ENCODE peak calls at places on chromosome 18, in four cellular contexts. Y is K562, K is sigmoid colon, C is Panc1. Z is an unnamed sample.

GRCh38 chr18:50044402-50044801 is 150.5 kb downstream of the MYO5B start:
- DNase-seq in Y (peak; percentile 18), K (no peak), C (no peak), Z (no peak)

GRCh38 chr18:59918320-59918755 is 18.5 kb downstream of the PMAIP1 start:
- DNase-seq in Y (peak; percentile 39), K (peak; percentile 72), C (no peak), Z (no peak)

GRCh38 chr18:59672125-59672769 is 25.0 kb downstream of the CCBE1 start:
- DNase-seq in Y (no peak), K (peak; percentile 75), C (no peak), Z (no peak)

GRCh38 chr18:50638623-50639398 is 78.9 kb downstream of the MAPK4 start:
- DNase-seq in Y (no peak), K (no peak), C (no peak), Z (no peak)

GRCh38 chr18:54215069-54215468 is 9.4 kb downstream of the MBD2 start:
- DNase-seq in Y (no peak), K (no peak), C (no peak), Z (no peak)

GRCh38 chr18:80245781-80246655 is 1.3 kb downstream of the PARD6G start:
- DNase-seq in Y (no peak), K (no peak), C (no peak), Z (no peak)

GRCh38 chr18:14949800-14950415 is 201.9 kb downstream of the ANKRD30B start:
- DNase-seq in Y (no peak), K (no peak), C (no peak), Z (no peak)

GRCh38 chr18:24629926-24630325 is 169.5 kb downstream of the HRH4 start:
- DNase-seq in Y (no peak), K (no peak), C (no peak), Z (no peak)

GRCh38 chr18:3593381-3593903 is 143.5 kb downstream of the TGIF1 start:
- DNase-seq in Y (peak; percentile 67), K (no peak), C (no peak), Z (no peak)

GRCh38 chr18:9575558-9575957 is 38.8 kb downstream of the PPP4R1 start:
- DNase-seq in Y (peak; percentile 76), K (peak; percentile 91), C (peak; percentile 54), Z (peak; percentile 67)
- H3K36me3 ChIP-seq in Y (peaks cover 86% of the 10 kb centered on the region), K (peaks cover 12% of the 10 kb centered on the region), C (peaks cover 14% of the 10 kb centered on the region), Z (no peaks in the 10 kb centered on the region)

GRCh38 chr18:55310044-55310676 is 277.8 kb downstream of the TCF4 start:
- DNase-seq in Y (no peak), K (no peak), C (no peak), Z (no peak)
- TF ChIP-seq POLR2AphosphoS5 in Y (no peak), K (no peak), C (no peak), Z (no peak)

GRCh38 chr18:57728941-57729511 is 74.1 kb downstream of the ATP8B1 start:
- DNase-seq in Y (no peak), K (no peak), C (no peak), Z (no peak)
- H3K4me3 ChIP-seq in Y (no peak overlapping the region), K (no peak overlapping the region), C (no peak overlapping the region), Z (no peak overlapping the region)

GRCh38 chr18:13134551-13135401 is 83.8 kb upstream of the LDLRAD4 start:
- DNase-seq in Y (no peak), K (no peak), C (no peak), Z (no peak)

GRCh38 chr18:13137041-13137938 is 81.3 kb upstream of the LDLRAD4 start:
- DNase-seq in Y (no peak), K (no peak), C (no peak), Z (no peak)

GRCh38 chr18:13136056-13136688 is 82.4 kb upstream of the LDLRAD4 start:
- DNase-seq in Y (peak; percentile 3), K (no peak), C (no peak), Z (no peak)

GRCh38 chr18:13137939-13138821 is 80.4 kb upstream of the LDLRAD4 start:
- DNase-seq in Y (no peak), K (peak; percentile 89), C (no peak), Z (no peak)

DNA sequence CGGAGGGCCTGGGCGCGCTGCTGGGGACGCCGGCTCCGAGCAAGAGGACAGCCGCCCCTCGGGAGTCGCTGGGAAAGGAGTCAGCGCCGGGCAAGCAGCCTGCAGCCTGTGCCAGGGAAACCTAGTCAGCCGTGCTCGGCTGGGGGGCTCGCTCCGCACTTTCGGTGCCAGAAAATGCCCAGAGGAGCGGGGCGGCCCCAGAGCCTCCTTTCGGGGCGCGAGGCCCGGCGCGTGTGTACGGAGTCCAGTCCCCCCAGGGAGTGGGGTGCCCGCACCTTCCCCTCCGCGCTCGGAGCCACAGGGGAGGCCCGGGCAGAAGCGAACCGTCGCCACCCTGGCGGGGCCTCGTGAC is 81.9 kb upstream of the LDLRAD4 start:
- DNase-seq in Y (no peak), K (no peak), C (no peak), Z (no peak)
- H3K36me3 ChIP-seq in Y (no peaks in the 10 kb centered on the region), K (no peaks in the 10 kb centered on the region), C (no peaks in the 10 kb centered on the region), Z (no peaks in the 10 kb centered on the region)